ENCODE peak calls at places on chromosomes 13 and 19, in ten cellular contexts. E is activated CD8-positive, alpha-beta T cell treated with anti-CD3 and anti-CD28 coated beads for 36 hours; J is astrocyte of the cerebellum; L is Calu3; F is cardiac muscle cell; O is OCI-LY7; A is HCT116; X is astrocyte; K is lower leg skin; C is prostate gland. G is an unnamed sample.

GRCh38 chr19:46755853-46756543 is 9.7 kb upstream of the STRN4 start:
- DNase-seq in E (no peak), J (no peak), L (no peak), F (no peak), O (no peak), A (no peak), X (no peak), K (no peak), C (no peak), G (no peak)

GRCh38 chr13:49731766-49732165 is 40.5 kb upstream of the EBPL start:
- DNase-seq in E (no peak), J (peak), L (no peak), F (peak), O (no peak), A (no peak), X (peak), K (no peak), C (no peak), G (no peak)

GRCh38 chr13:111589321-111589720 is 268.9 kb downstream of the TEX29 start:
- DNase-seq in E (no peak), J (no peak), L (no peak), F (no peak), O (no peak), A (no peak), X (no peak), K (no peak), C (no peak), G (no peak)

GRCh38 chr13:91409661-91410060 is 11.2 kb downstream of the GPC5 start:
- DNase-seq in E (no peak), J (no peak), L (no peak), F (no peak), O (no peak), A (no peak), X (no peak), K (no peak), C (no peak), G (no peak)

GRCh38 chr19:43570174-43570791 is 5.0 kb downstream of the XRCC1 start:
- DNase-seq in E (no peak), J (no peak), L (no peak), F (no peak), O (peak), A (no peak), X (no peak), K (no peak), C (no peak), G (no peak)

GRCh38 chr19:55383789-55384575 is at the start of gene TMEM238:
- DNase-seq in E (peak), J (no peak), L (peak), F (peak), O (peak), A (no peak), X (peak), K (no peak), C (peak), G (peak)

GRCh38 chr13:76884571-76885202 is 1.5 kb downstream of the KCTD12 start:
- DNase-seq in E (peak), J (no peak), L (no peak), F (peak), O (no peak), A (no peak), X (peak), K (peak), C (no peak), G (no peak)

GRCh38 chr19:47049307-47049700 is 880 bp upstream of the TMEM160 start:
- DNase-seq in E (no peak), J (peak), L (no peak), F (peak), O (no peak), A (no peak), X (peak), K (no peak), C (no peak), G (no peak)

GRCh38 chr19:35403116-35403760 is 32.4 kb downstream of the GPR42 start:
- DNase-seq in E (peak), J (no peak), L (no peak), F (peak), O (no peak), A (no peak), X (no peak), K (no peak), C (no peak), G (no peak)

GRCh38 chr19:18046066-18046718 is 38.2 kb downstream of the ARRDC2 start:
- DNase-seq in E (peak), J (no peak), L (peak), F (peak), O (no peak), A (peak), X (peak), K (no peak), C (no peak), G (no peak)

GRCh38 chr19:12838182-12838890 is at the start of gene MAST1:
- DNase-seq in E (peak), J (no peak), L (peak), F (peak), O (peak), A (no peak), X (no peak), K (no peak), C (no peak), G (no peak)

GRCh38 chr13:99922631-99923404 is 48.7 kb downstream of the ZIC5 start:
- DNase-seq in E (no peak), J (no peak), L (peak), F (no peak), O (no peak), A (no peak), X (no peak), K (no peak), C (peak), G (no peak)

GRCh38 chr13:98280176-98280510 is 103.1 kb upstream of the RNF113B start:
- DNase-seq in E (no peak), J (no peak), L (no peak), F (no peak), O (no peak), A (no peak), X (no peak), K (no peak), C (no peak), G (no peak)

GRCh38 chr13:41458939-41459753 is 1.8 kb downstream of the RGCC start:
- DNase-seq in E (peak), J (no peak), L (peak), F (peak), O (peak), A (peak), X (no peak), K (peak), C (peak), G (no peak)

GRCh38 chr13:26897706-26898550 is 137.3 kb upstream of the GPR12 start:
- DNase-seq in E (no peak), J (no peak), L (no peak), F (no peak), O (no peak), A (no peak), X (no peak), K (no peak), C (no peak), G (no peak)

GRCh38 chr19:43700368-43701015 is 15.4 kb upstream of the IRGC start:
- DNase-seq in E (peak), J (peak), L (no peak), F (peak), O (no peak), A (no peak), X (peak), K (peak), C (no peak), G (no peak)

GRCh38 chr19:47711652-47712239 is 1.5 kb upstream of the EHD2 start:
- DNase-seq in E (no peak), J (no peak), L (no peak), F (no peak), O (no peak), A (no peak), X (no peak), K (no peak), C (no peak), G (no peak)

GRCh38 chr19:8090932-8091331 is 38.4 kb downstream of the CCL25 start:
- DNase-seq in E (no peak), J (no peak), L (no peak), F (no peak), O (no peak), A (no peak), X (no peak), K (no peak), C (no peak), G (no peak)

GRCh38 chr13:28531195-28531955 is 36.4 kb upstream of the FLT1 start:
- DNase-seq in E (no peak), J (no peak), L (no peak), F (peak), O (no peak), A (no peak), X (no peak), K (no peak), C (no peak), G (no peak)

GRCh38 chr19:47643281-47643680 is 34.3 kb downstream of the BICRA start:
- DNase-seq in E (no peak), J (no peak), L (no peak), F (no peak), O (no peak), A (no peak), X (no peak), K (no peak), C (no peak), G (no peak)

GRCh38 chr13:43884221-43884620 is 4.5 kb downstream of the LACC1 start:
- DNase-seq in E (no peak), J (no peak), L (no peak), F (no peak), O (no peak), A (no peak), X (no peak), K (no peak), C (no peak), G (no peak)

GRCh38 chr13:28339419-28339818 is 155.5 kb downstream of the FLT1 start:
- DNase-seq in E (no peak), J (no peak), L (no peak), F (no peak), O (no peak), A (no peak), X (peak), K (no peak), C (no peak), G (no peak)

GRCh38 chr13:92137519-92137918 is 739.1 kb downstream of the GPC5 start:
- DNase-seq in E (no peak), J (no peak), L (no peak), F (peak), O (no peak), A (no peak), X (no peak), K (no peak), C (no peak), G (no peak)

GRCh38 chr19:336067-336614 is 8.5 kb downstream of the MIER2 start:
- DNase-seq in E (no peak), J (no peak), L (no peak), F (peak), O (no peak), A (no peak), X (no peak), K (no peak), C (no peak), G (no peak)

GRCh38 chr13:23578411-23579071 is 8.3 kb downstream of the TNFRSF19 start:
- DNase-seq in E (peak), J (peak), L (peak), F (peak), O (peak), A (no peak), X (peak), K (peak), C (peak), G (peak)

GRCh38 chr19:41901707-41902360 is 18.9 kb downstream of the ARHGEF1 start:
- DNase-seq in E (no peak), J (no peak), L (no peak), F (no peak), O (no peak), A (no peak), X (no peak), K (no peak), C (no peak), G (no peak)

GRCh38 chr19:30144242-30144758 is 202.3 kb downstream of the URI1 start:
- DNase-seq in E (no peak), J (no peak), L (no peak), F (no peak), O (no peak), A (no peak), X (no peak), K (no peak), C (peak), G (no peak)

GRCh38 chr19:48648134-48648533 is 2.1 kb upstream of the CA11 start:
- DNase-seq in E (no peak), J (no peak), L (no peak), F (no peak), O (no peak), A (no peak), X (no peak), K (no peak), C (no peak), G (no peak)

GRCh38 chr13:113421673-113422270 is 31.5 kb downstream of the ADPRHL1 start:
- DNase-seq in E (no peak), J (peak), L (no peak), F (peak), O (no peak), A (no peak), X (peak), K (no peak), C (no peak), G (no peak)

DNA sequence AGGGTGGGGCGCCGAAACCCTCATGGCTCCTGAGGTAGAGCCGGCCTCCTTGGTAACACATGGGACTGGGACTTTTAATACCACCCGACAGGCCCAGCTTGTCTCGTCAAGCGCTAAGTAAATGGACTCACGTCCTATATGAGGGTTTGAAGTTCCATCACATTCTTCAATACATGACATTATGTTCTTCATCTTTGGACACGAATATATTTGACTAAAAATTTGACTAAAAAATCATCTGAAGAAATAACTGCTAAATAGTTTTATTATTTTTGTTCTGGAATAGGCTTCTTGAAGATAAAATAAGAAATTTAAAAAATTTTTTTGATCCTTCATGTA is 335 bp upstream of the ZNF607 start:
- DNase-seq in E (no peak), J (no peak), L (no peak), F (no peak), O (no peak), A (no peak), X (no peak), K (no peak), C (no peak), G (no peak)
- TF ChIP-seq CTCF in E (no peak), J (no peak), L (peak), F (no peak), O (peak), A (no peak), X (no peak), K (no peak), C (no peak), G (no peak)

GRCh38 chr13:32284927-32285632 is 30.1 kb downstream of the ZAR1L start:
- DNase-seq in E (no peak), J (peak), L (peak), F (peak), O (no peak), A (peak), X (peak), K (no peak), C (peak), G (no peak)
- TF ChIP-seq CTCF in E (no peak), J (no peak), L (no peak), F (no peak), O (no peak), A (no peak), X (no peak), K (no peak), C (no peak), G (no peak)

GRCh38 chr13:75800545-75800944 is 164.4 kb downstream of the LMO7 start:
- DNase-seq in E (no peak), J (no peak), L (no peak), F (no peak), O (no peak), A (peak), X (no peak), K (no peak), C (no peak), G (no peak)
- TF ChIP-seq CTCF in E (no peak), J (no peak), L (no peak), F (no peak), O (no peak), A (peak), X (no peak), K (no peak), C (no peak), G (no peak)

DNA sequence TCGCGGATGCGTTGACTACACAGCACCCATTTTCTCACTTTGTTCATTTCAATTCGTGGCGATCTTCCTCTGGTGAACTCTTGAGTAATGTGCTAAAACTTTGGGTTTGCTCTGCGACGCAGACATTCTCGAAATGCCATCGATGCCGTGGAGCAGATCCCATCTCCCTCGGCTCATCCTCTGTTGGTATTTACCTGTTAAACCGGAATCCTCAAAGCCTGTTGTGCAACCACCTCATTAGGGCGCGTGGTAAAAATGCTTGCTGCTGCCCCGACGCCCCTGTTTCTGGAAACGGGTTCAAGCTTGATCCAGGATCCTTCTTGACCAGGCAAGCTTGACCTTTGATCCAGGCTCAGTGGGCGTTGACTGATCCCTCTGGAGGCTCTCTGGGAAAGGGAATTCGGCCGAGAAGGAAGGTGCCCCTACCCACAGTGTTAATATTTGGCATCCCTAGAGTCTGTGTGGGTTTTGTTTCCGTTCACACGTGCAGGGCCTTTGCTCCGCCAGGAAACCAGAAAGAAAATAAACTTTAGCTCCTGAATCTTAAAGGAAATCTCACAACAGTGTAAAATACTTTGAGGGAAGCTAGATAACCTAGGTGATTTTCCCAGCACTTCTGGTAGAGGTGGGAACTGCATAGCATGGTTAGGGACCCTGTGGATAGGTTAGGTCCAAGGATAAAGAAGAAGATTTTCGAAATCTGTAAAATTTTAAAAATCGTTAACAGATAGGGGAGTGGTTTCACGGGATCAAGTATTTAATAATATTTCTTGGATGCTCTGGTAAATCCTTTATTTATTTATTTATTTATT is 1.0 kb downstream of the LSM14A start:
- DNase-seq in E (peak), J (peak), L (peak), F (peak), O (peak), A (no peak), X (peak), K (peak), C (peak), G (peak)
- TF ChIP-seq CTCF in E (peak), J (no peak), L (peak), F (no peak), O (no peak), A (no peak), X (no peak), K (no peak), C (no peak), G (no peak)

GRCh38 chr13:103388839-103389238 is 322.6 kb upstream of the SLC10A2 start:
- DNase-seq in E (no peak), J (no peak), L (no peak), F (no peak), O (no peak), A (no peak), X (no peak), K (no peak), C (no peak), G (no peak)
- TF ChIP-seq CTCF in E (no peak), J (no peak), L (no peak), F (no peak), O (no peak), A (peak), X (no peak), K (no peak), C (no peak), G (no peak)

GRCh38 chr13:45928196-45928595 is 76.6 kb upstream of the SIAH3 start:
- DNase-seq in E (no peak), J (no peak), L (no peak), F (no peak), O (no peak), A (no peak), X (no peak), K (no peak), C (no peak), G (no peak)

GRCh38 chr13:45928843-45929242 is 77.3 kb upstream of the SIAH3 start:
- DNase-seq in E (no peak), J (peak), L (no peak), F (peak), O (no peak), A (no peak), X (peak), K (no peak), C (no peak), G (no peak)

GRCh38 chr13:45921337-45921736 is 69.8 kb upstream of the SIAH3 start:
- DNase-seq in E (no peak), J (no peak), L (no peak), F (no peak), O (no peak), A (no peak), X (no peak), K (no peak), C (no peak), G (no peak)

DNA sequence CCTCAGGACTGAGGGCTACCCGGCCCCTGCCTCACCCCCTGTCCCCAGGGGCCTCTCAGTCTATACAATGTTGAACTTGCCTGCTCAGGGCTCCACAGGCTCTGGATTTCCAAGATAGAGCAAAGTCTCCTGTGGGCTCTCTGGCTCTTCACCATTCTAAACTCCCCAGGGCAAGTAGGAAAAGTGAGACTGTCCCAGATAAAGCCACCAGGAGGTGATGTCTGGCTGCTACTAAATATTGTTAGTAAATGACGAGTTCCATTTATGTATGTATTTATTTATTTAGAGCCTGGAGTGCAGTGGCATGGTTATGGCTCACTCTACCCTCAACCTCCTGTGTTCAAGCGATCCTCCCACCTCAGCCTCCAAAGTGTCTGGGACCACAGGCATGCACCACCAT is 73.6 kb upstream of the SIAH3 start:
- DNase-seq in E (no peak), J (no peak), L (no peak), F (peak), O (no peak), A (no peak), X (no peak), K (no peak), C (no peak), G (no peak)
- TF ChIP-seq CTCF in E (no peak), J (peak), L (no peak), F (peak), O (peak), A (peak), X (no peak), K (no peak), C (no peak), G (no peak)

DNA sequence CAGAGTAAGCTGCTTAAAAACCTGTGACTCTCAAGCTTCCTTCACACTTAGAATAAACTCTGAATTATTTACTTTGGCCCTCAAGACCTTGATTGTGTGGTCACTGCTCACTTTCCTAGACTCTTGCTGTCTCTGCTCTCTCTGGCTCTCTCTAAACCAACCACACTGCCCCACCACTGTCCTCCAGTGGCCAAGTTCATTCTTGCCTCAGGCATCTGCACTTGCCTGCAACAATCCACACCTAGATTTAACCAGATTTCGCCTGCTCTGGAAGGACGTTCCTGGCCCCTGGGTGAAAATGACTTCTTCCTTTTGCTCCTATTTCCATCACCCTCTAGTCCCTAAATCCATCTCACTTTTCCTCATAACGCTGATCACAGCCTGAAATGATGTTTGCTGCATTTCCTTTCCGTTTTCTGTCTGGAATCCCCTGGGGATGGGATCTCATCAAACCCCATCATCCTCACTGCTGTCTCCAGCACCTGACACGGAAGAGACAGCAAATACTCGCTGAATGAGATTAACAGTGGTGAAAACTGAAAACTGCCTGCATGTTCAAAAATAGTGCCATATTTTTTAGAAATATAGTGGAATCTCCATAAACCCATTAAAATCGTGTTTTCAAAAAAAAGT is 232.6 kb downstream of the UQCRFS1 start:
- DNase-seq in E (no peak), J (no peak), L (peak), F (peak), O (no peak), A (no peak), X (no peak), K (no peak), C (no peak), G (no peak)
- TF ChIP-seq CTCF in E (no peak), J (peak), L (peak), F (peak), O (no peak), A (no peak), X (no peak), K (no peak), C (no peak), G (no peak)

DNA sequence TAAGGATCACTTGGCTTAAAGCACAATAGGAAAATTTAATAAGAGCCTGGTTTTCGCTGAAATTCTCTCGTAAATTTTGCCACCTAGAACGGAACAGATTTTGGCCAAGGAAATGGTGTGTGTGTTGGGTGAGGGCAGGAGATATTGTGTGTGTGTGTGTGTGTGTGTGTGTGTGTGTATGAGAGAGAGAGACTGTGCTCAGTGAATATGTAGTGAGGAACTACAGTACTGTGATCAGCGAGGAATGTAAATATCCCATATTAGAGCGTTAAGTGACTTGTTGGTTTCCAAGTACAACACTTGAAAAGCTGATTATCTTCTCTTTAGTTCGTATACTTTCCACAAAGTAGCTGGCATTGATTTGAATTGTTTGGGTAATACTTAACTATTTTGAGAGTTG is 738.9 kb downstream of the PCDH9 start:
- DNase-seq in E (no peak), J (no peak), L (no peak), F (no peak), O (no peak), A (no peak), X (no peak), K (no peak), C (no peak), G (no peak)
- TF ChIP-seq CTCF in E (no peak), J (no peak), L (no peak), F (no peak), O (no peak), A (no peak), X (no peak), K (no peak), C (no peak), G (no peak)